ENCODE peak calls at places on chromosomes 13 and 19, in four cellular contexts. C, D, W and A are unnamed samples.
A peak's percentile ranks its signal among the peaks of the same experiment; 100 is the strongest.

GRCh38 chr19:14147797-14148605 is 11.6 kb upstream of the ASF1B start:
- DNase-seq in D (peak; percentile 46), W (peak; percentile 21), C (peak; percentile 59), A (no peak)

GRCh38 chr19:37564624-37565369 is 29.8 kb downstream of the ZNF571 start:
- DNase-seq in W (no peak), D (no peak), C (no peak), A (no peak)

GRCh38 chr13:41802684-41803554 is 158.0 kb downstream of the VWA8 start:
- DNase-seq in D (no peak), C (peak; percentile 87), W (no peak), A (no peak)

GRCh38 chr19:55090564-55090963 is 14.9 kb downstream of the EPS8L1 start:
- DNase-seq in C (no peak), D (no peak), W (no peak), A (no peak)

GRCh38 chr19:10091892-10092641 is 6.0 kb downstream of the SHFL start:
- DNase-seq in W (no peak), D (no peak), C (no peak), A (no peak)

GRCh38 chr19:3693030-3693925 is 7.0 kb downstream of the PIP5K1C start:
- DNase-seq in D (no peak), C (no peak), W (no peak), A (no peak)

GRCh38 chr13:34654682-34655081 is 287.4 kb upstream of the NBEA start:
- DNase-seq in W (no peak), D (no peak), C (no peak), A (no peak)

GRCh38 chr19:45069056-45069455 is 7.2 kb downstream of the ZNF296 start:
- DNase-seq in C (no peak), D (no peak), W (no peak), A (no peak)

GRCh38 chr19:46624958-46625661 is at the start of gene PTGIR:
- DNase-seq in C (no peak), D (no peak), W (no peak), A (no peak)

GRCh38 chr19:50003810-50004419 is 21.3 kb downstream of the VRK3 start:
- DNase-seq in W (no peak), D (no peak), C (peak; percentile 98), A (no peak)

GRCh38 chr19:19900124-19900523 is 622 bp upstream of the ZNF93 start:
- DNase-seq in D (no peak), W (no peak), C (peak; percentile 84), A (no peak)

GRCh38 chr13:90445179-90445578 is 902.3 kb upstream of the MIR17HG start:
- DNase-seq in D (no peak), W (no peak), C (peak; percentile 95), A (no peak)

GRCh38 chr19:18733196-18733647 is 49.7 kb downstream of the CRTC1 start:
- DNase-seq in W (no peak), C (no peak), D (no peak), A (no peak)

GRCh38 chr19:2503521-2504109 is 27.7 kb downstream of the GADD45B start:
- DNase-seq in C (peak; percentile 80), D (no peak), W (peak; percentile 51), A (peak; percentile 44)

GRCh38 chr19:489418-490196 is 6.7 kb upstream of the MADCAM1 start:
- DNase-seq in C (no peak), D (no peak), W (no peak), A (no peak)

GRCh38 chr13:114015608-114016295 is 41.9 kb upstream of the C13orf46 start:
- DNase-seq in C (peak; percentile 64), W (no peak), D (no peak), A (no peak)

GRCh38 chr13:50410921-50411712 is 395.9 kb downstream of the KCNRG start:
- DNase-seq in D (no peak), W (no peak), C (peak; percentile 88), A (no peak)

GRCh38 chr13:63625869-63626268 is 2210.2 kb upstream of the PCDH20 start:
- DNase-seq in C (peak; percentile 63), D (no peak), W (no peak), A (no peak)

GRCh38 chr19:19546751-19547162 is 8.7 kb downstream of the CILP2 start:
- DNase-seq in W (no peak), D (no peak), C (no peak), A (no peak)

GRCh38 chr19:35451278-35452096 is 3.4 kb downstream of the FFAR2 start:
- DNase-seq in W (no peak), C (no peak), D (no peak), A (no peak)

GRCh38 chr19:49502866-49503581 is 6.8 kb downstream of the RPS11 start:
- DNase-seq in W (no peak), D (no peak), C (peak; percentile 58), A (peak; percentile 48)

GRCh38 chr13:49756263-49756662 is 36.2 kb downstream of the KPNA3 start:
- DNase-seq in C (no peak), W (no peak), D (no peak), A (no peak)

GRCh38 chr13:39297023-39297422 is 258.8 kb downstream of the NHLRC3 start:
- DNase-seq in D (no peak), W (no peak), C (no peak), A (no peak)

GRCh38 chr19:13054605-13055212 is 47.9 kb downstream of the LYL1 start:
- DNase-seq in D (no peak), W (no peak), C (no peak), A (no peak)

GRCh38 chr19:41939861-41940442 is 11.7 kb upstream of the ERFL start:
- DNase-seq in D (no peak), W (no peak), C (no peak), A (no peak)